ENCODE peak calls at places on chromosomes 5 and 9, in six cellular contexts. D is T-helper 9 cell; V is left ventricle myocardium superior; N is foreskin melanocyte; E is DND-41; Y is activated CD4-positive, alpha-beta T cell treated with anti-CD3 and anti-CD28 coated beads, Interleukin-2, amount 10 ng/mL, durations not matched to agents 7 days and 5 days. C is an unnamed sample.

GRCh38 chr9:68872026-68872501 is 141.8 kb downstream of the PRKACG start:
- DNase-seq in D (no peak), V (peak), N (no peak), E (no peak), Y (no peak), C (no peak)

GRCh38 chr5:65078331-65078730 is 309.6 kb downstream of the CWC27 start:
- DNase-seq in D (no peak), V (no peak), N (no peak), E (no peak), Y (no peak), C (no peak)

GRCh38 chr5:121189569-121190305 is 661.9 kb upstream of the FTMT start:
- DNase-seq in D (no peak), V (no peak), N (peak), E (no peak), Y (no peak), C (no peak)

GRCh38 chr9:6239048-6239461 is 23.4 kb downstream of the IL33 start:
- DNase-seq in D (no peak), V (no peak), N (peak), E (no peak), Y (no peak), C (no peak)

GRCh38 chr5:127030259-127031146 is at the start of gene MARCHF3:
- DNase-seq in D (peak), V (peak), N (peak), E (no peak), Y (peak), C (peak)

GRCh38 chr5:130231786-130232185 is 327.5 kb downstream of the CHSY3 start:
- DNase-seq in D (no peak), V (no peak), N (peak), E (no peak), Y (no peak), C (no peak)

GRCh38 chr9:13088734-13089427 is 190.6 kb downstream of the MPDZ start:
- DNase-seq in D (no peak), V (no peak), N (peak), E (peak), Y (no peak), C (no peak)

GRCh38 chr9:121826711-121827110 is 175.3 kb downstream of the DAB2IP start:
- DNase-seq in D (no peak), V (no peak), N (no peak), E (no peak), Y (no peak), C (no peak)

GRCh38 chr9:129103595-129103965 is 7.0 kb downstream of the CRAT start:
- DNase-seq in D (no peak), V (no peak), N (no peak), E (no peak), Y (no peak), C (no peak)

GRCh38 chr9:6187272-6187671 is 28.3 kb upstream of the IL33 start:
- DNase-seq in D (no peak), V (no peak), N (no peak), E (no peak), Y (no peak), C (no peak)

GRCh38 chr9:92954078-92954861 is 6.9 kb downstream of the FGD3 start:
- DNase-seq in D (peak), V (no peak), N (no peak), E (peak), Y (peak), C (no peak)

GRCh38 chr5:38923661-38924451 is 78.0 kb downstream of the OSMR start:
- DNase-seq in D (no peak), V (no peak), N (no peak), E (no peak), Y (no peak), C (no peak)

GRCh38 chr9:15423328-15423985 is 781 bp downstream of the SNAPC3 start:
- DNase-seq in D (no peak), V (no peak), N (no peak), E (no peak), Y (peak), C (no peak)

GRCh38 chr9:136840877-136841645 is 1.2 kb upstream of the AJM1 start:
- DNase-seq in D (no peak), V (no peak), N (peak), E (peak), Y (no peak), C (peak)

GRCh38 chr9:75909776-75910175 is 19.3 kb downstream of the PCSK5 start:
- DNase-seq in D (no peak), V (no peak), N (no peak), E (peak), Y (no peak), C (no peak)

GRCh38 chr9:99555792-99556191 is 265.9 kb upstream of the NR4A3 start:
- DNase-seq in D (no peak), V (no peak), N (no peak), E (no peak), Y (no peak), C (no peak)

GRCh38 chr5:139795074-139796001 is at the start of gene PSD2:
- DNase-seq in D (peak), V (peak), N (no peak), E (no peak), Y (peak), C (peak)

GRCh38 chr9:108671156-108671555 is 184.6 kb downstream of the ACTL7B start:
- DNase-seq in D (no peak), V (no peak), N (no peak), E (no peak), Y (no peak), C (no peak)

GRCh38 chr9:123718188-123718587 is 211.7 kb downstream of the DENND1A start:
- DNase-seq in D (no peak), V (no peak), N (no peak), E (no peak), Y (no peak), C (no peak)

GRCh38 chr5:37888476-37888875 is 48.6 kb upstream of the GDNF start:
- DNase-seq in D (no peak), V (no peak), N (no peak), E (no peak), Y (no peak), C (no peak)